ENCODE peak calls at places on chromosome 16, in ten cellular contexts. One of them, this sample, is unnamed.

GRCh38 chr16:24986512-24987303 is 28.5 kb downstream of the ARHGAP17 start:
- DNase-seq in left lung: no peak
- DNase-seq in PC-3: peak; percentile 71
- DNase-seq in dorsolateral prefrontal cortex: no peak
- DNase-seq in uterus: peak; percentile 36
- DNase-seq in fibroblast of lung: peak; percentile 94
- DNase-seq in ascending aorta: peak; percentile 67
- DNase-seq in PC-9: peak; percentile 50
- DNase-seq in lower leg skin: peak; percentile 49
- DNase-seq in OCI-LY7: no peak
- DNase-seq in this sample: no peak

GRCh38 chr16:57882797-57883196 is 80.5 kb upstream of the KIFC3 start:
- DNase-seq in left lung: no peak
- DNase-seq in PC-3: no peak
- DNase-seq in dorsolateral prefrontal cortex: no peak
- DNase-seq in uterus: no peak
- DNase-seq in fibroblast of lung: no peak
- DNase-seq in ascending aorta: no peak
- DNase-seq in PC-9: no peak
- DNase-seq in lower leg skin: no peak
- DNase-seq in OCI-LY7: no peak
- DNase-seq in this sample: no peak

GRCh38 chr16:70527315-70527996 is 3.8 kb downstream of the SF3B3 start:
- DNase-seq in left lung: no peak
- DNase-seq in PC-3: no peak
- DNase-seq in dorsolateral prefrontal cortex: no peak
- DNase-seq in uterus: no peak
- DNase-seq in fibroblast of lung: no peak
- DNase-seq in ascending aorta: no peak
- DNase-seq in PC-9: no peak
- DNase-seq in lower leg skin: no peak
- DNase-seq in OCI-LY7: no peak
- DNase-seq in this sample: no peak

GRCh38 chr16:88458039-88458772 is 5.1 kb downstream of the ZFPM1 start:
- DNase-seq in left lung: no peak
- DNase-seq in PC-3: no peak
- DNase-seq in dorsolateral prefrontal cortex: no peak
- DNase-seq in uterus: no peak
- DNase-seq in fibroblast of lung: no peak
- DNase-seq in ascending aorta: no peak
- DNase-seq in PC-9: no peak
- DNase-seq in lower leg skin: no peak
- DNase-seq in OCI-LY7: no peak
- DNase-seq in this sample: no peak

GRCh38 chr16:22813223-22813945 is 578 bp upstream of the HS3ST2 start:
- DNase-seq in left lung: peak; percentile 55
- DNase-seq in PC-3: peak; percentile 6
- DNase-seq in dorsolateral prefrontal cortex: no peak
- DNase-seq in uterus: no peak
- DNase-seq in fibroblast of lung: peak; percentile 2
- DNase-seq in ascending aorta: peak; percentile 74
- DNase-seq in PC-9: no peak
- DNase-seq in lower leg skin: peak; percentile 22
- DNase-seq in OCI-LY7: no peak
- DNase-seq in this sample: peak; percentile 63

GRCh38 chr16:22614271-22614947 is 103.7 kb downstream of the NPIPB5 start:
- DNase-seq in left lung: no peak
- DNase-seq in PC-3: peak; percentile 32
- DNase-seq in dorsolateral prefrontal cortex: no peak
- DNase-seq in uterus: no peak
- DNase-seq in fibroblast of lung: no peak
- DNase-seq in ascending aorta: peak; percentile 16
- DNase-seq in PC-9: peak; percentile 69
- DNase-seq in lower leg skin: no peak
- DNase-seq in OCI-LY7: no peak
- DNase-seq in this sample: peak; percentile 82

GRCh38 chr16:3051009-3051408 is 4.6 kb downstream of the MMP25 start:
- DNase-seq in left lung: no peak
- DNase-seq in PC-3: no peak
- DNase-seq in dorsolateral prefrontal cortex: no peak
- DNase-seq in uterus: no peak
- DNase-seq in fibroblast of lung: no peak
- DNase-seq in ascending aorta: no peak
- DNase-seq in PC-9: no peak
- DNase-seq in lower leg skin: no peak
- DNase-seq in OCI-LY7: no peak
- DNase-seq in this sample: no peak

GRCh38 chr16:56669005-56669839 is at the start of gene MT1H:
- DNase-seq in left lung: no peak
- DNase-seq in PC-3: no peak
- DNase-seq in dorsolateral prefrontal cortex: no peak
- DNase-seq in uterus: no peak
- DNase-seq in fibroblast of lung: no peak
- DNase-seq in ascending aorta: no peak
- DNase-seq in PC-9: no peak
- DNase-seq in lower leg skin: no peak
- DNase-seq in OCI-LY7: no peak
- DNase-seq in this sample: peak; percentile 76

GRCh38 chr16:31703526-31704128 is 170.0 kb upstream of the ZNF267 start:
- DNase-seq in left lung: no peak
- DNase-seq in PC-3: no peak
- DNase-seq in dorsolateral prefrontal cortex: no peak
- DNase-seq in uterus: no peak
- DNase-seq in fibroblast of lung: no peak
- DNase-seq in ascending aorta: no peak
- DNase-seq in PC-9: no peak
- DNase-seq in lower leg skin: no peak
- DNase-seq in OCI-LY7: no peak
- DNase-seq in this sample: no peak

GRCh38 chr16:79632289-79632688 is 31.8 kb upstream of the MAF start:
- DNase-seq in left lung: no peak
- DNase-seq in PC-3: no peak
- DNase-seq in dorsolateral prefrontal cortex: no peak
- DNase-seq in uterus: peak; percentile 20
- DNase-seq in fibroblast of lung: no peak
- DNase-seq in ascending aorta: no peak
- DNase-seq in PC-9: no peak
- DNase-seq in lower leg skin: peak; percentile 68
- DNase-seq in OCI-LY7: no peak
- DNase-seq in this sample: no peak

GRCh38 chr16:24515186-24515585 is 24.2 kb upstream of the RBBP6 start:
- DNase-seq in left lung: no peak
- DNase-seq in PC-3: no peak
- DNase-seq in dorsolateral prefrontal cortex: no peak
- DNase-seq in uterus: no peak
- DNase-seq in fibroblast of lung: no peak
- DNase-seq in ascending aorta: no peak
- DNase-seq in PC-9: no peak
- DNase-seq in lower leg skin: no peak
- DNase-seq in OCI-LY7: no peak
- DNase-seq in this sample: no peak

GRCh38 chr16:74304164-74304834 is 7.7 kb downstream of the PSMD7 start:
- DNase-seq in left lung: no peak
- DNase-seq in PC-3: peak; percentile 27
- DNase-seq in dorsolateral prefrontal cortex: no peak
- DNase-seq in uterus: no peak
- DNase-seq in fibroblast of lung: no peak
- DNase-seq in ascending aorta: no peak
- DNase-seq in PC-9: no peak
- DNase-seq in lower leg skin: no peak
- DNase-seq in OCI-LY7: peak; percentile 34
- DNase-seq in this sample: peak; percentile 29

DNA sequence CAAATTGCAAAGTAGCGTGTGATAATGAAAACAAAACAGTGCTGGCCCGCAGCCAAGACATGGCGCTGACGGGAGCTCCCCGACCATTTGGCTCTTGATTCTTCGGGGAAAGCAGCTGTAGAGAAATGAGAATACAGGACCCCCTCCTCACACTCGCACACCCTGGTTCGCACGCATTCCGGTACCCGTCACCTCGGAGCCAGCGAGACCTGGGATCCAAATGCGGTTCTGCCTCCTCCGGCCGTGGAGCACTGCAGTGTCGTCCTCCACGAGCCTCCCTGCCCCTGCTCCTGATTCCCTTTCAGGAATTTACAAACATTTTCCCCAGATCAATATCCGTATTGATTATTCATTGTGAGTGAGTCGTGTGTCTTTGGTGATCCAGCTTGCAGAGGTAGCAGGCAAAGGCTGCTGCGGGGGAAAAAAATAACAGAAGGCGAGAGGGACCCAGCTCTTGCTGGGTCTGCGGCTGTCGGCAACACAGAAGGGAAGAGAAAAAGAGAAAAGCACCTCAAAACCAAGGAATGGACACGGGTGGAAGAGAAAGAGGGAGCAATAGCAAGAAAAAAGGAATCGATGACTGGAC is 184.1 kb upstream of the ZFHX3 start:
- DNase-seq in left lung: no peak
- DNase-seq in PC-3: no peak
- DNase-seq in dorsolateral prefrontal cortex: no peak
- DNase-seq in uterus: no peak
- DNase-seq in fibroblast of lung: no peak
- DNase-seq in ascending aorta: no peak
- DNase-seq in PC-9: no peak
- DNase-seq in lower leg skin: no peak
- DNase-seq in OCI-LY7: no peak
- DNase-seq in this sample: peak; percentile 48
- H3K4me3 ChIP-seq in left lung: no peak overlapping the region
- H3K4me3 ChIP-seq in PC-3: no peak overlapping the region
- H3K4me3 ChIP-seq in dorsolateral prefrontal cortex: peak overlapping the region; percentile 70
- H3K4me3 ChIP-seq in uterus: peak overlapping the region; percentile 10
- H3K4me3 ChIP-seq in fibroblast of lung: peak overlapping the region; percentile 35
- H3K4me3 ChIP-seq in ascending aorta: no peak overlapping the region
- H3K4me3 ChIP-seq in PC-9: no peak overlapping the region
- H3K4me3 ChIP-seq in lower leg skin: no peak overlapping the region
- H3K4me3 ChIP-seq in OCI-LY7: no peak overlapping the region
- H3K4me3 ChIP-seq in this sample: no peak overlapping the region

GRCh38 chr16:10122546-10122945 is 59.7 kb downstream of the GRIN2A start:
- DNase-seq in left lung: no peak
- DNase-seq in PC-3: peak; percentile 31
- DNase-seq in dorsolateral prefrontal cortex: no peak
- DNase-seq in uterus: no peak
- DNase-seq in fibroblast of lung: no peak
- DNase-seq in ascending aorta: no peak
- DNase-seq in PC-9: no peak
- DNase-seq in lower leg skin: no peak
- DNase-seq in OCI-LY7: no peak
- DNase-seq in this sample: no peak
- TF ChIP-seq CTCF in left lung: no peak
- TF ChIP-seq CTCF in PC-3: peak; percentile 57
- TF ChIP-seq CTCF in dorsolateral prefrontal cortex: peak; percentile 19
- TF ChIP-seq CTCF in uterus: peak; percentile 19
- TF ChIP-seq CTCF in fibroblast of lung: no peak
- TF ChIP-seq CTCF in ascending aorta: peak; percentile 39
- TF ChIP-seq CTCF in PC-9: peak; percentile 45
- TF ChIP-seq CTCF in lower leg skin: no peak
- TF ChIP-seq CTCF in OCI-LY7: peak; percentile 36
- TF ChIP-seq CTCF in this sample: no peak

GRCh38 chr16:7362231-7362630 is 29.6 kb downstream of the RBFOX1 start:
- DNase-seq in left lung: no peak
- DNase-seq in PC-3: no peak
- DNase-seq in dorsolateral prefrontal cortex: no peak
- DNase-seq in uterus: no peak
- DNase-seq in fibroblast of lung: no peak
- DNase-seq in ascending aorta: no peak
- DNase-seq in PC-9: no peak
- DNase-seq in lower leg skin: no peak
- DNase-seq in OCI-LY7: no peak
- DNase-seq in this sample: no peak

GRCh38 chr16:7361416-7362129 is 28.9 kb downstream of the RBFOX1 start:
- DNase-seq in left lung: no peak
- DNase-seq in PC-3: no peak
- DNase-seq in dorsolateral prefrontal cortex: no peak
- DNase-seq in uterus: no peak
- DNase-seq in fibroblast of lung: no peak
- DNase-seq in ascending aorta: no peak
- DNase-seq in PC-9: no peak
- DNase-seq in lower leg skin: no peak
- DNase-seq in OCI-LY7: no peak
- DNase-seq in this sample: no peak

GRCh38 chr16:7364054-7364407 is 31.4 kb downstream of the RBFOX1 start:
- DNase-seq in left lung: no peak
- DNase-seq in PC-3: no peak
- DNase-seq in dorsolateral prefrontal cortex: no peak
- DNase-seq in uterus: no peak
- DNase-seq in fibroblast of lung: no peak
- DNase-seq in ascending aorta: no peak
- DNase-seq in PC-9: no peak
- DNase-seq in lower leg skin: no peak
- DNase-seq in OCI-LY7: no peak
- DNase-seq in this sample: no peak

GRCh38 chr16:7366041-7366440 is 33.4 kb downstream of the RBFOX1 start:
- DNase-seq in left lung: no peak
- DNase-seq in PC-3: no peak
- DNase-seq in dorsolateral prefrontal cortex: no peak
- DNase-seq in uterus: no peak
- DNase-seq in fibroblast of lung: no peak
- DNase-seq in ascending aorta: no peak
- DNase-seq in PC-9: no peak
- DNase-seq in lower leg skin: no peak
- DNase-seq in OCI-LY7: no peak
- DNase-seq in this sample: no peak

GRCh38 chr16:7363397-7364053 is 30.9 kb downstream of the RBFOX1 start:
- DNase-seq in left lung: no peak
- DNase-seq in PC-3: no peak
- DNase-seq in dorsolateral prefrontal cortex: no peak
- DNase-seq in uterus: no peak
- DNase-seq in fibroblast of lung: no peak
- DNase-seq in ascending aorta: no peak
- DNase-seq in PC-9: no peak
- DNase-seq in lower leg skin: no peak
- DNase-seq in OCI-LY7: no peak
- DNase-seq in this sample: no peak
- H3K4me3 ChIP-seq in left lung: no peak overlapping the region
- H3K4me3 ChIP-seq in PC-3: no peak overlapping the region
- H3K4me3 ChIP-seq in dorsolateral prefrontal cortex: no peak overlapping the region
- H3K4me3 ChIP-seq in uterus: no peak overlapping the region
- H3K4me3 ChIP-seq in fibroblast of lung: no peak overlapping the region
- H3K4me3 ChIP-seq in ascending aorta: no peak overlapping the region
- H3K4me3 ChIP-seq in PC-9: no peak overlapping the region
- H3K4me3 ChIP-seq in lower leg skin: no peak overlapping the region
- H3K4me3 ChIP-seq in OCI-LY7: no peak overlapping the region
- H3K4me3 ChIP-seq in this sample: no peak overlapping the region

DNA sequence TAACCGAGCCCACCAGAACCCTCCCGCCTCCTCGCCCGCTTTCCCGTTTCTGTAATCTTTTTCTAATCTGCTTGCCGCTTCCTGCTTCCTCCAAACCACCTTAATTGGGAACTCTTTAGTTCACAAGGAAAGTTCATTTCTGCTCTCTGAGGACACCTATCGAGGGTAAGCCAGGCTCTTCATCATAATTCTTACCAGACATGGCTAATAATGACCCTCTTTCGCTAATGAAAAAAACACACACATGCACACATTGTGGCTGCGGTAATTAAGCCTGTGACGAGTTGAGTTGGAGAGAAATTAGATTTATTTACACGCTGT is 100.7 kb downstream of the ZNF423 start:
- DNase-seq in left lung: no peak
- DNase-seq in PC-3: peak; percentile 28
- DNase-seq in dorsolateral prefrontal cortex: no peak
- DNase-seq in uterus: peak; percentile 45
- DNase-seq in fibroblast of lung: peak; percentile 56
- DNase-seq in ascending aorta: no peak
- DNase-seq in PC-9: no peak
- DNase-seq in lower leg skin: peak; percentile 22
- DNase-seq in OCI-LY7: no peak
- DNase-seq in this sample: no peak
- TF ChIP-seq CTCF in left lung: peak; percentile 4
- TF ChIP-seq CTCF in PC-3: peak; percentile 36
- TF ChIP-seq CTCF in dorsolateral prefrontal cortex: peak; percentile 31
- TF ChIP-seq CTCF in uterus: peak; percentile 71
- TF ChIP-seq CTCF in fibroblast of lung: peak; percentile 68
- TF ChIP-seq CTCF in ascending aorta: peak; percentile 66
- TF ChIP-seq CTCF in PC-9: no peak
- TF ChIP-seq CTCF in lower leg skin: no peak
- TF ChIP-seq CTCF in OCI-LY7: peak; percentile 24
- TF ChIP-seq CTCF in this sample: peak; percentile 13